ENCODE peak calls at places on chromosomes 5 and 9, in seven cellular contexts. A is tibial artery; K is activated naive CD4-positive, alpha-beta T cell treated with anti-CD3 and anti-CD28 coated beads, Interleukin-2, amount 10 ng/mL, durations not matched to agents 7 days and 5 days; E is K562; F is activated naive CD8-positive, alpha-beta T cell treated with anti-CD3 and anti-CD28 coated beads for 36 hours; V is keratinocyte; X is mucosa of gallbladder. L is an unnamed sample.

GRCh38 chr5:103224118-103224893 is 34.3 kb upstream of the MACIR start:
- DNase-seq in A (no peak), K (peak; percentile 62), E (peak; percentile 46), F (peak; percentile 32), V (peak; percentile 19), X (peak; percentile 38), L (peak; percentile 62)

GRCh38 chr5:76714771-76715483 is 999 bp upstream of the F2R start:
- DNase-seq in A (no peak), K (peak; percentile 45), E (no peak), F (peak; percentile 22), V (no peak), X (no peak), L (no peak)

GRCh38 chr9:130630506-130631330 is 33.7 kb upstream of the PRDM12 start:
- DNase-seq in A (no peak), K (no peak), E (no peak), F (no peak), V (no peak), X (no peak), L (no peak)

GRCh38 chr5:83467315-83468044 is 4.1 kb upstream of the VCAN start:
- DNase-seq in A (peak; percentile 55), K (no peak), E (no peak), F (no peak), V (no peak), X (no peak), L (no peak)

GRCh38 chr9:107853461-107853860 is 363.9 kb upstream of the KLF4 start:
- DNase-seq in A (no peak), K (no peak), E (no peak), F (no peak), V (no peak), X (no peak), L (no peak)

GRCh38 chr5:51033215-51033614 is 350.0 kb upstream of the ISL1 start:
- DNase-seq in A (no peak), K (no peak), E (no peak), F (no peak), V (no peak), X (peak; percentile 74), L (no peak)

GRCh38 chr5:54985301-54986268 is at the start of gene ESM1:
- DNase-seq in A (peak; percentile 38), K (no peak), E (no peak), F (no peak), V (peak; percentile 26), X (no peak), L (no peak)

GRCh38 chr9:7690007-7690406 is 109.6 kb downstream of the DMAC1 start:
- DNase-seq in A (no peak), K (no peak), E (no peak), F (no peak), V (no peak), X (no peak), L (no peak)

GRCh38 chr9:133907302-133907880 is 84.7 kb downstream of the VAV2 start:
- DNase-seq in A (no peak), K (no peak), E (no peak), F (no peak), V (no peak), X (no peak), L (no peak)

GRCh38 chr5:116650544-116650943 is 75.9 kb upstream of the SEMA6A start:
- DNase-seq in A (no peak), K (no peak), E (no peak), F (no peak), V (no peak), X (no peak), L (no peak)

GRCh38 chr5:168285696-168286095 is 5.7 kb upstream of the WWC1 start:
- DNase-seq in A (no peak), K (no peak), E (no peak), F (no peak), V (no peak), X (no peak), L (no peak)

GRCh38 chr9:91714020-91714721 is 235.9 kb downstream of the ROR2 start:
- DNase-seq in A (no peak), K (no peak), E (peak; percentile 72), F (peak; percentile 39), V (no peak), X (peak; percentile 58), L (no peak)

GRCh38 chr9:118577121-118577520 is 792.1 kb downstream of the BRINP1 start:
- DNase-seq in A (no peak), K (no peak), E (no peak), F (no peak), V (no peak), X (no peak), L (no peak)

GRCh38 chr5:79436224-79436623 is 77.7 kb downstream of the HOMER1 start:
- DNase-seq in A (no peak), K (no peak), E (no peak), F (no peak), V (no peak), X (no peak), L (no peak)

GRCh38 chr9:129111762-129112151 is 542 bp downstream of the PTPA start:
- DNase-seq in A (peak; percentile 52), K (peak; percentile 61), E (peak; percentile 60), F (peak; percentile 40), V (no peak), X (no peak), L (peak; percentile 26)

GRCh38 chr5:170145462-170145861 is 39.8 kb downstream of the FOXI1 start:
- DNase-seq in A (no peak), K (no peak), E (peak; percentile 39), F (no peak), V (no peak), X (no peak), L (no peak)

GRCh38 chr5:103541567-103541966 is 21.0 kb downstream of the NUDT12 start:
- DNase-seq in A (no peak), K (no peak), E (no peak), F (no peak), V (no peak), X (no peak), L (no peak)

GRCh38 chr9:36138901-36139300 is 2.4 kb downstream of the GLIPR2 start:
- DNase-seq in A (no peak), K (no peak), E (no peak), F (no peak), V (no peak), X (no peak), L (no peak)

GRCh38 chr9:92974161-92974661 is 26.9 kb downstream of the FGD3 start:
- DNase-seq in A (no peak), K (no peak), E (no peak), F (no peak), V (no peak), X (no peak), L (no peak)

GRCh38 chr9:23567756-23568155 is 258.3 kb downstream of the ELAVL2 start:
- DNase-seq in A (no peak), K (no peak), E (no peak), F (no peak), V (no peak), X (no peak), L (no peak)

GRCh38 chr5:177402271-177403043 is 2.0 kb upstream of the PFN3 start:
- DNase-seq in A (no peak), K (peak; percentile 83), E (no peak), F (peak; percentile 73), V (peak; percentile 44), X (peak; percentile 78), L (peak; percentile 89)

GRCh38 chr9:86246752-86247161 is 12.7 kb downstream of the C9orf153 start:
- DNase-seq in A (no peak), K (no peak), E (no peak), F (no peak), V (no peak), X (no peak), L (peak; percentile 12)

GRCh38 chr5:8508196-8508595 is 639.2 kb downstream of the MTRR start:
- DNase-seq in A (no peak), K (no peak), E (no peak), F (no peak), V (no peak), X (no peak), L (no peak)

GRCh38 chr5:175824621-175825020 is 46.8 kb upstream of the CPLX2 start:
- DNase-seq in A (no peak), K (no peak), E (no peak), F (no peak), V (no peak), X (no peak), L (no peak)

GRCh38 chr9:125510980-125511379 is 196.0 kb downstream of the MAPKAP1 start:
- DNase-seq in A (no peak), K (no peak), E (no peak), F (no peak), V (no peak), X (no peak), L (no peak)

GRCh38 chr9:117414220-117414905 is 494 bp downstream of the ASTN2 start:
- DNase-seq in A (no peak), K (no peak), E (peak; percentile 13), F (no peak), V (no peak), X (no peak), L (no peak)

GRCh38 chr5:106121972-106122605 is 1548.6 kb downstream of the EFNA5 start:
- DNase-seq in A (no peak), K (peak; percentile 23), E (peak; percentile 53), F (peak; percentile 6), V (no peak), X (no peak), L (peak; percentile 9)

GRCh38 chr5:16480144-16480543 is 14.5 kb upstream of the ZNF622 start:
- DNase-seq in A (no peak), K (no peak), E (no peak), F (no peak), V (no peak), X (no peak), L (no peak)

GRCh38 chr5:107900721-107901120 is 230.0 kb upstream of the EFNA5 start:
- DNase-seq in A (no peak), K (no peak), E (no peak), F (no peak), V (no peak), X (no peak), L (no peak)